ENCODE peak calls at places on chromosomes 2 and 18, in five cellular contexts. P, R, J, U and B are unnamed samples.
A peak's percentile ranks its signal among the peaks of the same experiment; 100 is the strongest.

GRCh38 chr18:31268985-31269406 is 49.0 kb upstream of the DSG1 start:
- DNase-seq in P (no peak), R (no peak), J (no peak), U (no peak), B (no peak)

GRCh38 chr18:63402246-63403164 is 19.8 kb downstream of the VPS4B start:
- DNase-seq in P (no peak), R (no peak), J (no peak), U (no peak), B (no peak)

GRCh38 chr2:131516011-131516410 is 11.7 kb upstream of the CCDC74A start:
- DNase-seq in P (no peak), R (no peak), J (no peak), U (no peak), B (no peak)

GRCh38 chr2:177334940-177335543 is 57.5 kb upstream of the AGPS start:
- DNase-seq in P (no peak), R (no peak), J (peak; percentile 32), U (peak; percentile 72), B (no peak)

GRCh38 chr2:219451626-219452360 is 17.1 kb downstream of the SPEG start:
- DNase-seq in P (no peak), R (no peak), J (no peak), U (no peak), B (peak; percentile 66)

GRCh38 chr18:2513616-2514015 is 57.7 kb downstream of the METTL4 start:
- DNase-seq in P (no peak), R (no peak), J (no peak), U (no peak), B (no peak)

GRCh38 chr18:39746201-39746600 is 2180.6 kb upstream of the CELF4 start:
- DNase-seq in P (no peak), R (no peak), J (no peak), U (no peak), B (no peak)

GRCh38 chr2:45812039-45812500 is 160.6 kb downstream of the PRKCE start:
- DNase-seq in P (peak; percentile 69), R (no peak), J (peak; percentile 10), U (no peak), B (no peak)

GRCh38 chr18:48164096-48164475 is 233.6 kb upstream of the SMAD2 start:
- DNase-seq in P (no peak), R (no peak), J (no peak), U (no peak), B (no peak)

GRCh38 chr2:182543746-182544525 is 117.1 kb upstream of the PDE1A start:
- DNase-seq in P (no peak), R (no peak), J (no peak), U (no peak), B (no peak)